ENCODE peak calls at places on chromosomes 7 and 10, in six cellular contexts. L is central memory CD8-positive, alpha-beta T cell; Z is lung microvascular endothelial cell; T is cerebellum; M is adrenal gland; Y is activated CD4-positive, alpha-beta T cell treated with anti-CD3 and anti-CD28 coated beads, Interleukin-2, amount 10 ng/mL, durations not matched to agents 7 days and 5 days. R is an unnamed sample.

GRCh38 chr7:158120313-158120712 is 467.3 kb downstream of the PTPRN2 start:
- DNase-seq in T (peak; percentile 58), M (no peak), L (no peak), Z (no peak), Y (no peak), R (peak; percentile 31)

GRCh38 chr7:149097088-149097487 is 6.6 kb upstream of the ZNF786 start:
- DNase-seq in Z (no peak), Y (no peak), M (no peak), L (no peak), T (no peak), R (no peak)

GRCh38 chr7:30924624-30925023 is 13.0 kb downstream of the AQP1 start:
- DNase-seq in Z (no peak), T (no peak), L (peak; percentile 0), Y (no peak), M (no peak), R (no peak)

GRCh38 chr7:124713086-124713485 is 52.5 kb downstream of the GPR37 start:
- DNase-seq in L (no peak), M (no peak), Z (no peak), T (no peak), Y (no peak), R (no peak)

GRCh38 chr10:132391372-132392020 is 5.5 kb upstream of the PWWP2B start:
- DNase-seq in M (peak; percentile 16), T (no peak), L (no peak), Z (no peak), Y (no peak), R (no peak)

GRCh38 chr10:16314259-16314658 is 122.6 kb upstream of the PTER start:
- DNase-seq in Z (no peak), T (no peak), Y (no peak), M (no peak), L (no peak), R (no peak)

GRCh38 chr7:69537691-69538090 is 60.6 kb upstream of the AUTS2 start:
- DNase-seq in M (no peak), Y (no peak), Z (no peak), T (no peak), L (no peak), R (no peak)

GRCh38 chr10:43202224-43202656 is 64.0 kb downstream of the CSGALNACT2 start:
- DNase-seq in M (peak; percentile 15), T (no peak), Y (peak; percentile 66), Z (no peak), L (peak; percentile 33), R (no peak)

GRCh38 chr7:98807306-98807880 is 62.4 kb downstream of the TMEM130 start:
- DNase-seq in L (no peak), M (no peak), Y (no peak), Z (no peak), T (no peak), R (no peak)

GRCh38 chr7:67453580-67453979 is 456.9 kb downstream of the TYW1 start:
- DNase-seq in Z (no peak), L (no peak), T (no peak), Y (no peak), M (no peak), R (no peak)

R was measured in Ammon's horn.